ENCODE peak calls at places on chromosomes 13 and 19, in four cellular contexts. G, B, O and I are unnamed samples.

GRCh38 chr19:2455481-2456300 is 1.1 kb downstream of the LMNB2 start:
- DNase-seq in G (peak), B (no peak), O (peak), I (peak)

GRCh38 chr13:97889803-97890202 is 63.7 kb upstream of the IPO5 start:
- DNase-seq in B (no peak), O (no peak), G (no peak), I (no peak)

GRCh38 chr13:27034678-27035111 is 136.9 kb downstream of the USP12 start:
- DNase-seq in B (no peak), G (no peak), O (no peak), I (no peak)

GRCh38 chr19:54551293-54551692 is 22.3 kb upstream of the LILRA2 start:
- DNase-seq in B (no peak), O (peak), G (no peak), I (no peak)

GRCh38 chr19:37594982-37595382 is 306 bp downstream of the ZNF540 start:
- DNase-seq in G (peak), B (peak), O (peak), I (peak)

GRCh38 chr19:51592521-51592920 is 21.4 kb downstream of the ZNF175 start:
- DNase-seq in O (no peak), B (no peak), G (no peak), I (no peak)

GRCh38 chr19:10431943-10432735 is 11.8 kb downstream of the PDE4A start:
- DNase-seq in O (peak), G (peak), B (no peak), I (peak)

GRCh38 chr13:30705672-30706071 is 29.7 kb upstream of the ALOX5AP start:
- DNase-seq in G (no peak), O (no peak), B (no peak), I (no peak)

GRCh38 chr19:18419699-18420460 is 682 bp downstream of the SSBP4 start:
- DNase-seq in G (no peak), O (peak), B (no peak), I (peak)

GRCh38 chr19:49664171-49665070 is 1.2 kb downstream of the IRF3 start:
- DNase-seq in G (peak), O (peak), B (peak), I (peak)

GRCh38 chr13:30731658-30732390 is 3.5 kb upstream of the ALOX5AP start:
- DNase-seq in B (no peak), O (no peak), G (no peak), I (no peak)

GRCh38 chr19:2477141-2477710 is 1.3 kb downstream of the GADD45B start:
- DNase-seq in B (no peak), G (no peak), O (no peak), I (peak)

GRCh38 chr19:5618591-5618990 is 4.0 kb downstream of the SAFB2 start:
- DNase-seq in G (no peak), B (no peak), O (no peak), I (no peak)

GRCh38 chr19:12782174-12782423 is 6.7 kb upstream of the HOOK2 start:
- DNase-seq in G (no peak), O (no peak), B (no peak), I (no peak)

GRCh38 chr19:32471811-32472210 is 66.2 kb downstream of the DPY19L3 start:
- DNase-seq in O (no peak), B (no peak), G (no peak), I (no peak)

GRCh38 chr19:41554902-41555301 is 21.1 kb upstream of the CEACAM21 start:
- DNase-seq in O (no peak), B (peak), G (peak), I (peak)

GRCh38 chr13:59946924-59947323 is 216.8 kb downstream of the DIAPH3 start:
- DNase-seq in G (no peak), O (no peak), B (no peak), I (no peak)

GRCh38 chr19:45368737-45369340 is 1.5 kb downstream of the ERCC2 start:
- DNase-seq in G (no peak), O (no peak), B (no peak), I (no peak)

GRCh38 chr19:3950871-3951861 is 18.3 kb downstream of the NMRK2 start:
- DNase-seq in G (no peak), O (peak), B (no peak), I (no peak)

GRCh38 chr13:108955741-108956140 is 326.3 kb downstream of the MYO16 start:
- DNase-seq in G (no peak), O (no peak), B (no peak), I (no peak)

GRCh38 chr13:73338389-73338788 is 279.6 kb downstream of the KLF5 start:
- DNase-seq in O (no peak), B (no peak), G (no peak), I (no peak)

GRCh38 chr19:480016-480855 is 16.1 kb upstream of the MADCAM1 start:
- DNase-seq in G (peak), B (peak), O (no peak), I (peak)

GRCh38 chr13:112668924-112669323 is 20.9 kb upstream of the ATP11A start:
- DNase-seq in G (no peak), B (no peak), O (no peak), I (no peak)

GRCh38 chr19:12720851-12721655 is 2.7 kb downstream of the TNPO2 start:
- DNase-seq in O (peak), G (no peak), B (no peak), I (peak)

GRCh38 chr19:16200038-16200775 is 2.5 kb downstream of the AP1M1 start:
- DNase-seq in O (no peak), G (no peak), B (peak), I (peak)

GRCh38 chr19:17333611-17334413 is 843 bp downstream of the ANO8 start:
- DNase-seq in O (peak), G (peak), B (no peak), I (peak)

GRCh38 chr19:19213822-19214558 is 2.2 kb downstream of the NCAN start:
- DNase-seq in O (no peak), B (no peak), G (no peak), I (no peak)

GRCh38 chr13:24134772-24135171 is 25.7 kb upstream of the SPATA13 start:
- DNase-seq in O (no peak), B (no peak), G (no peak), I (no peak)

GRCh38 chr19:6424190-6424938 is at the start of gene KHSRP:
- DNase-seq in B (no peak), O (peak), G (peak), I (no peak)

GRCh38 chr13:28533049-28533436 is 38.1 kb upstream of the FLT1 start:
- DNase-seq in O (no peak), B (no peak), G (no peak), I (peak)